ENCODE peak calls at places on chromosome 11, in five cellular contexts. One of them, this sample, is unnamed.
A peak's percentile ranks its signal among the peaks of the same experiment; 100 is the strongest.

GRCh38 chr11:118503216-118503615 is 24.1 kb upstream of the TTC36 start:
- DNase-seq in sigmoid colon: no peak
- DNase-seq in BE2C: no peak
- DNase-seq in fibroblast of pulmonary artery: no peak
- DNase-seq in A549: no peak
- DNase-seq in this sample: no peak

GRCh38 chr11:35391922-35392813 is 27.2 kb downstream of the SLC1A2 start:
- DNase-seq in sigmoid colon: peak; percentile 85
- DNase-seq in BE2C: peak; percentile 80
- DNase-seq in fibroblast of pulmonary artery: peak; percentile 82
- DNase-seq in A549: peak; percentile 75
- DNase-seq in this sample: peak; percentile 95

GRCh38 chr11:100719362-100719761 is 32.3 kb downstream of the ARHGAP42 start:
- DNase-seq in sigmoid colon: no peak
- DNase-seq in BE2C: peak; percentile 53
- DNase-seq in fibroblast of pulmonary artery: peak; percentile 45
- DNase-seq in A549: peak; percentile 49
- DNase-seq in this sample: no peak

GRCh38 chr11:22879615-22880014 is 19.3 kb upstream of the CCDC179 start:
- DNase-seq in sigmoid colon: no peak
- DNase-seq in BE2C: no peak
- DNase-seq in fibroblast of pulmonary artery: peak; percentile 49
- DNase-seq in A549: no peak
- DNase-seq in this sample: no peak

GRCh38 chr11:7480132-7480531 is 5.2 kb upstream of the OLFML1 start:
- DNase-seq in sigmoid colon: no peak
- DNase-seq in BE2C: no peak
- DNase-seq in fibroblast of pulmonary artery: peak; percentile 43
- DNase-seq in A549: no peak
- DNase-seq in this sample: no peak

GRCh38 chr11:104623518-104623917 is 274.7 kb downstream of the CASP12 start:
- DNase-seq in sigmoid colon: no peak
- DNase-seq in BE2C: no peak
- DNase-seq in fibroblast of pulmonary artery: peak; percentile 67
- DNase-seq in A549: no peak
- DNase-seq in this sample: no peak

GRCh38 chr11:68956142-68956541 is 24.6 kb downstream of the MRGPRD start:
- DNase-seq in sigmoid colon: peak; percentile 69
- DNase-seq in BE2C: no peak
- DNase-seq in fibroblast of pulmonary artery: no peak
- DNase-seq in A549: no peak
- DNase-seq in this sample: no peak

GRCh38 chr11:6413791-6414231 is 5.1 kb downstream of the APBB1 start:
- DNase-seq in sigmoid colon: no peak
- DNase-seq in BE2C: no peak
- DNase-seq in fibroblast of pulmonary artery: no peak
- DNase-seq in A549: no peak
- DNase-seq in this sample: no peak

GRCh38 chr11:127445476-127445875 is 444.9 kb upstream of the KIRREL3 start:
- DNase-seq in sigmoid colon: no peak
- DNase-seq in BE2C: no peak
- DNase-seq in fibroblast of pulmonary artery: no peak
- DNase-seq in A549: no peak
- DNase-seq in this sample: no peak

GRCh38 chr11:119615003-119615878 is 113.8 kb downstream of the NECTIN1 start:
- DNase-seq in sigmoid colon: no peak
- DNase-seq in BE2C: no peak
- DNase-seq in fibroblast of pulmonary artery: peak; percentile 76
- DNase-seq in A549: peak; percentile 56
- DNase-seq in this sample: no peak

GRCh38 chr11:106493751-106494150 is 416.3 kb downstream of the AASDHPPT start:
- DNase-seq in sigmoid colon: no peak
- DNase-seq in BE2C: no peak
- DNase-seq in fibroblast of pulmonary artery: peak; percentile 30
- DNase-seq in A549: no peak
- DNase-seq in this sample: no peak

GRCh38 chr11:48170840-48171233 is 45.8 kb upstream of the OR4B1 start:
- DNase-seq in sigmoid colon: no peak
- DNase-seq in BE2C: no peak
- DNase-seq in fibroblast of pulmonary artery: peak; percentile 50
- DNase-seq in A549: no peak
- DNase-seq in this sample: no peak

GRCh38 chr11:59197990-59198389 is 14.7 kb downstream of the MPEG1 start:
- DNase-seq in sigmoid colon: peak; percentile 80
- DNase-seq in BE2C: peak; percentile 66
- DNase-seq in fibroblast of pulmonary artery: peak; percentile 78
- DNase-seq in A549: no peak
- DNase-seq in this sample: no peak

GRCh38 chr11:86670179-86670578 is 2.2 kb downstream of the ME3 start:
- DNase-seq in sigmoid colon: no peak
- DNase-seq in BE2C: no peak
- DNase-seq in fibroblast of pulmonary artery: peak; percentile 56
- DNase-seq in A549: no peak
- DNase-seq in this sample: no peak

GRCh38 chr11:96279421-96280290 is 63.3 kb downstream of the MAML2 start:
- DNase-seq in sigmoid colon: no peak
- DNase-seq in BE2C: no peak
- DNase-seq in fibroblast of pulmonary artery: peak; percentile 41
- DNase-seq in A549: no peak
- DNase-seq in this sample: no peak

GRCh38 chr11:55357560-55358184 is 10.1 kb upstream of the OR4A15 start:
- DNase-seq in sigmoid colon: no peak
- DNase-seq in BE2C: no peak
- DNase-seq in fibroblast of pulmonary artery: no peak
- DNase-seq in A549: peak; percentile 12
- DNase-seq in this sample: no peak

GRCh38 chr11:30414283-30414682 is 91.4 kb downstream of the ARL14EP start:
- DNase-seq in sigmoid colon: no peak
- DNase-seq in BE2C: no peak
- DNase-seq in fibroblast of pulmonary artery: no peak
- DNase-seq in A549: no peak
- DNase-seq in this sample: no peak

GRCh38 chr11:119520400-119520799 is 97.4 kb upstream of the THY1 start:
- DNase-seq in sigmoid colon: no peak
- DNase-seq in BE2C: no peak
- DNase-seq in fibroblast of pulmonary artery: no peak
- DNase-seq in A549: no peak
- DNase-seq in this sample: no peak

GRCh38 chr11:76513654-76514034 is 68.8 kb downstream of the EMSY start:
- DNase-seq in sigmoid colon: no peak
- DNase-seq in BE2C: no peak
- DNase-seq in fibroblast of pulmonary artery: no peak
- DNase-seq in A549: no peak
- DNase-seq in this sample: no peak

GRCh38 chr11:88306785-88307184 is 30.8 kb downstream of the CTSC start:
- DNase-seq in sigmoid colon: no peak
- DNase-seq in BE2C: no peak
- DNase-seq in fibroblast of pulmonary artery: no peak
- DNase-seq in A549: no peak
- DNase-seq in this sample: no peak

GRCh38 chr11:68038226-68038717 is 553 bp upstream of the TCIRG1 start:
- DNase-seq in sigmoid colon: no peak
- DNase-seq in BE2C: peak; percentile 61
- DNase-seq in fibroblast of pulmonary artery: no peak
- DNase-seq in A549: no peak
- DNase-seq in this sample: no peak

GRCh38 chr11:83194284-83195175 is 1.0 kb downstream of the ANKRD42 start:
- DNase-seq in sigmoid colon: peak; percentile 94
- DNase-seq in BE2C: peak; percentile 34
- DNase-seq in fibroblast of pulmonary artery: peak; percentile 84
- DNase-seq in A549: peak; percentile 39
- DNase-seq in this sample: peak; percentile 25

GRCh38 chr11:106088896-106089295 is 11.4 kb downstream of the AASDHPPT start:
- DNase-seq in sigmoid colon: no peak
- DNase-seq in BE2C: no peak
- DNase-seq in fibroblast of pulmonary artery: no peak
- DNase-seq in A549: no peak
- DNase-seq in this sample: no peak

GRCh38 chr11:61122761-61123160 is 20.5 kb downstream of the CD5 start:
- DNase-seq in sigmoid colon: peak; percentile 56
- DNase-seq in BE2C: no peak
- DNase-seq in fibroblast of pulmonary artery: no peak
- DNase-seq in A549: no peak
- DNase-seq in this sample: no peak

GRCh38 chr11:2206291-2206690 is 34.7 kb upstream of the TH start:
- DNase-seq in sigmoid colon: peak; percentile 45
- DNase-seq in BE2C: no peak
- DNase-seq in fibroblast of pulmonary artery: no peak
- DNase-seq in A549: no peak
- DNase-seq in this sample: peak; percentile 4

GRCh38 chr11:75154646-75155569 is 4.0 kb downstream of the SLCO2B1 start:
- DNase-seq in sigmoid colon: no peak
- DNase-seq in BE2C: no peak
- DNase-seq in fibroblast of pulmonary artery: peak; percentile 70
- DNase-seq in A549: no peak
- DNase-seq in this sample: no peak

GRCh38 chr11:128587415-128587814 is at the start of gene ETS1:
- DNase-seq in sigmoid colon: no peak
- DNase-seq in BE2C: no peak
- DNase-seq in fibroblast of pulmonary artery: no peak
- DNase-seq in A549: peak; percentile 7
- DNase-seq in this sample: no peak

GRCh38 chr11:66336234-66337102 is at the start of gene RIN1:
- DNase-seq in sigmoid colon: peak; percentile 83
- DNase-seq in BE2C: peak; percentile 58
- DNase-seq in fibroblast of pulmonary artery: peak; percentile 96
- DNase-seq in A549: peak; percentile 86
- DNase-seq in this sample: no peak
- TF ChIP-seq CTCF in sigmoid colon: no peak
- TF ChIP-seq CTCF in BE2C: peak; percentile 69
- TF ChIP-seq CTCF in fibroblast of pulmonary artery: peak; percentile 38
- TF ChIP-seq CTCF in A549: peak; percentile 53
- TF ChIP-seq CTCF in this sample: no peak

DNA sequence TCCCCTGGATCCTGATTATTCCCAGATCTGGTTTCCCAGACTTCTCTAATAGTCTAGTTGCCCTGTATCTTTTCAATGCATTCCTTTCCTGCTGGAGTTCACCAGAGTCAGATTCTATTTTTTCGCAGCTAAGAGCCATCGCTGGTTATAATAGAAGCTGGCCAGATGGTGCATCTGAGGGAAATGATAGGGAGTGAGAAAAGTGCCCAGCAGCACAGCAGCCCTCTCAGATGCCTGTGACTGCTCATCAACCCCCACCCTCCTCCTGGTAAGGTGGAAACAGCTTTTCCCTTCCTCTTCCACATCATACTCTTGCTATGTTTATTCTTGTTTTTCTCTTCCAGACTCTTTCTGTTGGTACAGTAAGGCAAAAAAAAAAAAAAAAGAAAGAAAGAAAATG is 12.8 kb downstream of the OR8A1 start:
- DNase-seq in sigmoid colon: no peak
- DNase-seq in BE2C: no peak
- DNase-seq in fibroblast of pulmonary artery: no peak
- DNase-seq in A549: no peak
- DNase-seq in this sample: no peak
- TF ChIP-seq CTCF in sigmoid colon: no peak
- TF ChIP-seq CTCF in BE2C: no peak
- TF ChIP-seq CTCF in fibroblast of pulmonary artery: no peak
- TF ChIP-seq CTCF in A549: no peak
- TF ChIP-seq CTCF in this sample: no peak

GRCh38 chr11:64924910-64925284 is 408 bp downstream of the PPP2R5B start:
- DNase-seq in sigmoid colon: peak; percentile 76
- DNase-seq in BE2C: no peak
- DNase-seq in fibroblast of pulmonary artery: no peak
- DNase-seq in A549: no peak
- DNase-seq in this sample: no peak

GRCh38 chr11:64926689-64927088 is 2.2 kb downstream of the PPP2R5B start:
- DNase-seq in sigmoid colon: no peak
- DNase-seq in BE2C: no peak
- DNase-seq in fibroblast of pulmonary artery: no peak
- DNase-seq in A549: no peak
- DNase-seq in this sample: no peak

GRCh38 chr11:64925536-64926449 is 1.3 kb downstream of the PPP2R5B start:
- DNase-seq in sigmoid colon: no peak
- DNase-seq in BE2C: no peak
- DNase-seq in fibroblast of pulmonary artery: no peak
- DNase-seq in A549: no peak
- DNase-seq in this sample: no peak

GRCh38 chr11:64923151-64923661 is 1.3 kb upstream of the PPP2R5B start:
- DNase-seq in sigmoid colon: peak; percentile 65
- DNase-seq in BE2C: no peak
- DNase-seq in fibroblast of pulmonary artery: no peak
- DNase-seq in A549: no peak
- DNase-seq in this sample: no peak

GRCh38 chr11:64923944-64924909 is at the start of gene PPP2R5B:
- DNase-seq in sigmoid colon: peak; percentile 98
- DNase-seq in BE2C: peak; percentile 85
- DNase-seq in fibroblast of pulmonary artery: peak; percentile 95
- DNase-seq in A549: peak; percentile 93
- DNase-seq in this sample: peak; percentile 79
- TF ChIP-seq CTCF in sigmoid colon: no peak
- TF ChIP-seq CTCF in BE2C: no peak
- TF ChIP-seq CTCF in fibroblast of pulmonary artery: no peak
- TF ChIP-seq CTCF in A549: no peak
- TF ChIP-seq CTCF in this sample: no peak

GRCh38 chr11:44110231-44110679 is 14.8 kb downstream of the EXT2 start:
- DNase-seq in sigmoid colon: no peak
- DNase-seq in BE2C: peak; percentile 56
- DNase-seq in fibroblast of pulmonary artery: peak; percentile 61
- DNase-seq in A549: peak; percentile 49
- DNase-seq in this sample: no peak

GRCh38 chr11:44101098-44101497 is 5.6 kb downstream of the EXT2 start:
- DNase-seq in sigmoid colon: no peak
- DNase-seq in BE2C: no peak
- DNase-seq in fibroblast of pulmonary artery: no peak
- DNase-seq in A549: no peak
- DNase-seq in this sample: no peak

GRCh38 chr11:44108260-44108659 is 12.8 kb downstream of the EXT2 start:
- DNase-seq in sigmoid colon: no peak
- DNase-seq in BE2C: no peak
- DNase-seq in fibroblast of pulmonary artery: no peak
- DNase-seq in A549: no peak
- DNase-seq in this sample: no peak

GRCh38 chr11:44104472-44105294 is 9.2 kb downstream of the EXT2 start:
- DNase-seq in sigmoid colon: no peak
- DNase-seq in BE2C: no peak
- DNase-seq in fibroblast of pulmonary artery: peak; percentile 60
- DNase-seq in A549: peak; percentile 37
- DNase-seq in this sample: no peak
- TF ChIP-seq CTCF in sigmoid colon: no peak
- TF ChIP-seq CTCF in BE2C: peak; percentile 3
- TF ChIP-seq CTCF in fibroblast of pulmonary artery: no peak
- TF ChIP-seq CTCF in A549: no peak
- TF ChIP-seq CTCF in this sample: no peak

GRCh38 chr11:132559371-132560036 is 972.8 kb downstream of the OPCML start:
- DNase-seq in sigmoid colon: no peak
- DNase-seq in BE2C: no peak
- DNase-seq in fibroblast of pulmonary artery: no peak
- DNase-seq in A549: no peak
- DNase-seq in this sample: no peak
- TF ChIP-seq CTCF in sigmoid colon: no peak
- TF ChIP-seq CTCF in BE2C: no peak
- TF ChIP-seq CTCF in fibroblast of pulmonary artery: peak; percentile 2
- TF ChIP-seq CTCF in A549: no peak
- TF ChIP-seq CTCF in this sample: no peak

This sample was measured in mesothelial cell of epicardium.